ENCODE peak calls at places on chromosomes 16 and 17, in seven cellular contexts. One of them, this sample, is unnamed.

GRCh38 chr17:46090871-46091270 is 91.8 kb downstream of the STH start:
- DNase-seq in stimulated activated CD4-positive, alpha-beta T cell treated with anti-CD3 and anti-CD28 coated beads, Interleukin-4, amount 100 ng/mL, for 48 hours: no peak
- DNase-seq in activated naive CD4-positive, alpha-beta T cell treated with anti-CD3 and anti-CD28 coated beads for 36 hours: no peak
- DNase-seq in aorta: no peak
- DNase-seq in midbrain: no peak
- DNase-seq in skeletal muscle cell: no peak
- DNase-seq in occipital lobe: no peak
- DNase-seq in this sample: no peak

GRCh38 chr17:73562896-73563295 is 81.3 kb downstream of the SDK2 start:
- DNase-seq in stimulated activated CD4-positive, alpha-beta T cell treated with anti-CD3 and anti-CD28 coated beads, Interleukin-4, amount 100 ng/mL, for 48 hours: no peak
- DNase-seq in activated naive CD4-positive, alpha-beta T cell treated with anti-CD3 and anti-CD28 coated beads for 36 hours: no peak
- DNase-seq in aorta: no peak
- DNase-seq in midbrain: no peak
- DNase-seq in skeletal muscle cell: no peak
- DNase-seq in occipital lobe: no peak
- DNase-seq in this sample: no peak

GRCh38 chr17:31531336-31532160 is 140.1 kb downstream of the RAB11FIP4 start:
- DNase-seq in stimulated activated CD4-positive, alpha-beta T cell treated with anti-CD3 and anti-CD28 coated beads, Interleukin-4, amount 100 ng/mL, for 48 hours: no peak
- DNase-seq in activated naive CD4-positive, alpha-beta T cell treated with anti-CD3 and anti-CD28 coated beads for 36 hours: no peak
- DNase-seq in aorta: no peak
- DNase-seq in midbrain: no peak
- DNase-seq in skeletal muscle cell: no peak
- DNase-seq in occipital lobe: no peak
- DNase-seq in this sample: no peak

GRCh38 chr17:64063766-64064224 is 43.4 kb upstream of the ICAM2 start:
- DNase-seq in stimulated activated CD4-positive, alpha-beta T cell treated with anti-CD3 and anti-CD28 coated beads, Interleukin-4, amount 100 ng/mL, for 48 hours: peak; percentile 39
- DNase-seq in activated naive CD4-positive, alpha-beta T cell treated with anti-CD3 and anti-CD28 coated beads for 36 hours: peak; percentile 82
- DNase-seq in aorta: no peak
- DNase-seq in midbrain: no peak
- DNase-seq in skeletal muscle cell: no peak
- DNase-seq in occipital lobe: no peak
- DNase-seq in this sample: peak; percentile 39

GRCh38 chr16:23469814-23470213 is 16.8 kb upstream of the COG7 start:
- DNase-seq in stimulated activated CD4-positive, alpha-beta T cell treated with anti-CD3 and anti-CD28 coated beads, Interleukin-4, amount 100 ng/mL, for 48 hours: no peak
- DNase-seq in activated naive CD4-positive, alpha-beta T cell treated with anti-CD3 and anti-CD28 coated beads for 36 hours: no peak
- DNase-seq in aorta: no peak
- DNase-seq in midbrain: no peak
- DNase-seq in skeletal muscle cell: no peak
- DNase-seq in occipital lobe: no peak
- DNase-seq in this sample: no peak

GRCh38 chr16:1048442-1049112 is 24.0 kb upstream of the SSTR5 start:
- DNase-seq in stimulated activated CD4-positive, alpha-beta T cell treated with anti-CD3 and anti-CD28 coated beads, Interleukin-4, amount 100 ng/mL, for 48 hours: peak; percentile 25
- DNase-seq in activated naive CD4-positive, alpha-beta T cell treated with anti-CD3 and anti-CD28 coated beads for 36 hours: peak; percentile 22
- DNase-seq in aorta: peak; percentile 70
- DNase-seq in midbrain: peak; percentile 84
- DNase-seq in skeletal muscle cell: no peak
- DNase-seq in occipital lobe: peak; percentile 72
- DNase-seq in this sample: no peak

GRCh38 chr17:75695830-75696271 is 25.4 kb upstream of the ITGB4 start:
- DNase-seq in stimulated activated CD4-positive, alpha-beta T cell treated with anti-CD3 and anti-CD28 coated beads, Interleukin-4, amount 100 ng/mL, for 48 hours: no peak
- DNase-seq in activated naive CD4-positive, alpha-beta T cell treated with anti-CD3 and anti-CD28 coated beads for 36 hours: no peak
- DNase-seq in aorta: no peak
- DNase-seq in midbrain: peak; percentile 44
- DNase-seq in skeletal muscle cell: no peak
- DNase-seq in occipital lobe: peak; percentile 53
- DNase-seq in this sample: no peak

GRCh38 chr16:80940069-80940856 is 66.4 kb downstream of the CMC2 start:
- DNase-seq in stimulated activated CD4-positive, alpha-beta T cell treated with anti-CD3 and anti-CD28 coated beads, Interleukin-4, amount 100 ng/mL, for 48 hours: no peak
- DNase-seq in activated naive CD4-positive, alpha-beta T cell treated with anti-CD3 and anti-CD28 coated beads for 36 hours: no peak
- DNase-seq in aorta: no peak
- DNase-seq in midbrain: no peak
- DNase-seq in skeletal muscle cell: peak; percentile 28
- DNase-seq in occipital lobe: no peak
- DNase-seq in this sample: no peak

GRCh38 chr16:20611975-20612471 is 35.9 kb upstream of the ACSM2B start:
- DNase-seq in stimulated activated CD4-positive, alpha-beta T cell treated with anti-CD3 and anti-CD28 coated beads, Interleukin-4, amount 100 ng/mL, for 48 hours: no peak
- DNase-seq in activated naive CD4-positive, alpha-beta T cell treated with anti-CD3 and anti-CD28 coated beads for 36 hours: no peak
- DNase-seq in aorta: peak; percentile 84
- DNase-seq in midbrain: peak; percentile 24
- DNase-seq in skeletal muscle cell: no peak
- DNase-seq in occipital lobe: peak; percentile 26
- DNase-seq in this sample: no peak

GRCh38 chr16:23694707-23695373 is 16.2 kb downstream of the PLK1 start:
- DNase-seq in stimulated activated CD4-positive, alpha-beta T cell treated with anti-CD3 and anti-CD28 coated beads, Interleukin-4, amount 100 ng/mL, for 48 hours: no peak
- DNase-seq in activated naive CD4-positive, alpha-beta T cell treated with anti-CD3 and anti-CD28 coated beads for 36 hours: no peak
- DNase-seq in aorta: no peak
- DNase-seq in midbrain: no peak
- DNase-seq in skeletal muscle cell: no peak
- DNase-seq in occipital lobe: no peak
- DNase-seq in this sample: no peak

GRCh38 chr17:82006468-82007227 is 16.0 kb downstream of the CENPX start:
- DNase-seq in stimulated activated CD4-positive, alpha-beta T cell treated with anti-CD3 and anti-CD28 coated beads, Interleukin-4, amount 100 ng/mL, for 48 hours: no peak
- DNase-seq in activated naive CD4-positive, alpha-beta T cell treated with anti-CD3 and anti-CD28 coated beads for 36 hours: no peak
- DNase-seq in aorta: peak; percentile 79
- DNase-seq in midbrain: peak; percentile 52
- DNase-seq in skeletal muscle cell: no peak
- DNase-seq in occipital lobe: peak; percentile 41
- DNase-seq in this sample: no peak

GRCh38 chr17:12231027-12231682 is 210.5 kb downstream of the MAP2K4 start:
- DNase-seq in stimulated activated CD4-positive, alpha-beta T cell treated with anti-CD3 and anti-CD28 coated beads, Interleukin-4, amount 100 ng/mL, for 48 hours: no peak
- DNase-seq in activated naive CD4-positive, alpha-beta T cell treated with anti-CD3 and anti-CD28 coated beads for 36 hours: no peak
- DNase-seq in aorta: no peak
- DNase-seq in midbrain: no peak
- DNase-seq in skeletal muscle cell: peak; percentile 2
- DNase-seq in occipital lobe: no peak
- DNase-seq in this sample: no peak

GRCh38 chr17:47701603-47702002 is 7.6 kb downstream of the TBKBP1 start:
- DNase-seq in stimulated activated CD4-positive, alpha-beta T cell treated with anti-CD3 and anti-CD28 coated beads, Interleukin-4, amount 100 ng/mL, for 48 hours: no peak
- DNase-seq in activated naive CD4-positive, alpha-beta T cell treated with anti-CD3 and anti-CD28 coated beads for 36 hours: no peak
- DNase-seq in aorta: peak; percentile 30
- DNase-seq in midbrain: no peak
- DNase-seq in skeletal muscle cell: no peak
- DNase-seq in occipital lobe: no peak
- DNase-seq in this sample: no peak

GRCh38 chr17:20925954-20926353 is 116.9 kb downstream of the USP22 start:
- DNase-seq in stimulated activated CD4-positive, alpha-beta T cell treated with anti-CD3 and anti-CD28 coated beads, Interleukin-4, amount 100 ng/mL, for 48 hours: no peak
- DNase-seq in activated naive CD4-positive, alpha-beta T cell treated with anti-CD3 and anti-CD28 coated beads for 36 hours: no peak
- DNase-seq in aorta: no peak
- DNase-seq in midbrain: no peak
- DNase-seq in skeletal muscle cell: no peak
- DNase-seq in occipital lobe: no peak
- DNase-seq in this sample: no peak

GRCh38 chr16:89143201-89143741 is 28.3 kb upstream of the CDH15 start:
- DNase-seq in stimulated activated CD4-positive, alpha-beta T cell treated with anti-CD3 and anti-CD28 coated beads, Interleukin-4, amount 100 ng/mL, for 48 hours: no peak
- DNase-seq in activated naive CD4-positive, alpha-beta T cell treated with anti-CD3 and anti-CD28 coated beads for 36 hours: no peak
- DNase-seq in aorta: peak; percentile 34
- DNase-seq in midbrain: no peak
- DNase-seq in skeletal muscle cell: no peak
- DNase-seq in occipital lobe: no peak
- DNase-seq in this sample: no peak

GRCh38 chr16:47492036-47492427 is 30.9 kb downstream of the PHKB start:
- DNase-seq in stimulated activated CD4-positive, alpha-beta T cell treated with anti-CD3 and anti-CD28 coated beads, Interleukin-4, amount 100 ng/mL, for 48 hours: no peak
- DNase-seq in activated naive CD4-positive, alpha-beta T cell treated with anti-CD3 and anti-CD28 coated beads for 36 hours: no peak
- DNase-seq in aorta: no peak
- DNase-seq in midbrain: no peak
- DNase-seq in skeletal muscle cell: no peak
- DNase-seq in occipital lobe: no peak
- DNase-seq in this sample: no peak

GRCh38 chr17:77471984-77472836 is 331.4 kb downstream of the SEC14L1 start:
- DNase-seq in stimulated activated CD4-positive, alpha-beta T cell treated with anti-CD3 and anti-CD28 coated beads, Interleukin-4, amount 100 ng/mL, for 48 hours: no peak
- DNase-seq in activated naive CD4-positive, alpha-beta T cell treated with anti-CD3 and anti-CD28 coated beads for 36 hours: peak; percentile 78
- DNase-seq in aorta: no peak
- DNase-seq in midbrain: peak; percentile 70
- DNase-seq in skeletal muscle cell: peak; percentile 76
- DNase-seq in occipital lobe: peak; percentile 15
- DNase-seq in this sample: no peak

GRCh38 chr17:4711671-4712111 is 1.3 kb downstream of the ARRB2 start:
- DNase-seq in stimulated activated CD4-positive, alpha-beta T cell treated with anti-CD3 and anti-CD28 coated beads, Interleukin-4, amount 100 ng/mL, for 48 hours: no peak
- DNase-seq in activated naive CD4-positive, alpha-beta T cell treated with anti-CD3 and anti-CD28 coated beads for 36 hours: peak; percentile 18
- DNase-seq in aorta: peak; percentile 75
- DNase-seq in midbrain: peak; percentile 60
- DNase-seq in skeletal muscle cell: no peak
- DNase-seq in occipital lobe: no peak
- DNase-seq in this sample: no peak

GRCh38 chr16:2156025-2156848 is 655 bp downstream of the TRAF7 start:
- DNase-seq in stimulated activated CD4-positive, alpha-beta T cell treated with anti-CD3 and anti-CD28 coated beads, Interleukin-4, amount 100 ng/mL, for 48 hours: no peak
- DNase-seq in activated naive CD4-positive, alpha-beta T cell treated with anti-CD3 and anti-CD28 coated beads for 36 hours: peak; percentile 35
- DNase-seq in aorta: peak; percentile 58
- DNase-seq in midbrain: no peak
- DNase-seq in skeletal muscle cell: no peak
- DNase-seq in occipital lobe: no peak
- DNase-seq in this sample: no peak

GRCh38 chr16:69712277-69712676 is 14.1 kb downstream of the NQO1 start:
- DNase-seq in stimulated activated CD4-positive, alpha-beta T cell treated with anti-CD3 and anti-CD28 coated beads, Interleukin-4, amount 100 ng/mL, for 48 hours: no peak
- DNase-seq in activated naive CD4-positive, alpha-beta T cell treated with anti-CD3 and anti-CD28 coated beads for 36 hours: no peak
- DNase-seq in aorta: no peak
- DNase-seq in midbrain: no peak
- DNase-seq in skeletal muscle cell: no peak
- DNase-seq in occipital lobe: no peak
- DNase-seq in this sample: no peak

GRCh38 chr17:81511800-81512559 is 619 bp downstream of the ACTG1 start:
- DNase-seq in stimulated activated CD4-positive, alpha-beta T cell treated with anti-CD3 and anti-CD28 coated beads, Interleukin-4, amount 100 ng/mL, for 48 hours: no peak
- DNase-seq in activated naive CD4-positive, alpha-beta T cell treated with anti-CD3 and anti-CD28 coated beads for 36 hours: peak; percentile 34
- DNase-seq in aorta: no peak
- DNase-seq in midbrain: no peak
- DNase-seq in skeletal muscle cell: no peak
- DNase-seq in occipital lobe: no peak
- DNase-seq in this sample: no peak

GRCh38 chr17:63956296-63956920 is 16.3 kb downstream of the SCN4A start:
- DNase-seq in stimulated activated CD4-positive, alpha-beta T cell treated with anti-CD3 and anti-CD28 coated beads, Interleukin-4, amount 100 ng/mL, for 48 hours: no peak
- DNase-seq in activated naive CD4-positive, alpha-beta T cell treated with anti-CD3 and anti-CD28 coated beads for 36 hours: no peak
- DNase-seq in aorta: no peak
- DNase-seq in midbrain: no peak
- DNase-seq in skeletal muscle cell: no peak
- DNase-seq in occipital lobe: no peak
- DNase-seq in this sample: no peak

GRCh38 chr17:2025622-2026309 is 632 bp upstream of the RTN4RL1 start:
- DNase-seq in stimulated activated CD4-positive, alpha-beta T cell treated with anti-CD3 and anti-CD28 coated beads, Interleukin-4, amount 100 ng/mL, for 48 hours: no peak
- DNase-seq in activated naive CD4-positive, alpha-beta T cell treated with anti-CD3 and anti-CD28 coated beads for 36 hours: peak; percentile 59
- DNase-seq in aorta: peak; percentile 84
- DNase-seq in midbrain: peak; percentile 34
- DNase-seq in skeletal muscle cell: no peak
- DNase-seq in occipital lobe: peak; percentile 46
- DNase-seq in this sample: peak; percentile 74

GRCh38 chr17:47315451-47316266 is 8.1 kb upstream of the EFCAB13 start:
- DNase-seq in stimulated activated CD4-positive, alpha-beta T cell treated with anti-CD3 and anti-CD28 coated beads, Interleukin-4, amount 100 ng/mL, for 48 hours: no peak
- DNase-seq in activated naive CD4-positive, alpha-beta T cell treated with anti-CD3 and anti-CD28 coated beads for 36 hours: peak; percentile 56
- DNase-seq in aorta: no peak
- DNase-seq in midbrain: peak; percentile 59
- DNase-seq in skeletal muscle cell: peak; percentile 91
- DNase-seq in occipital lobe: no peak
- DNase-seq in this sample: peak; percentile 66

GRCh38 chr17:48470388-48471034 is 40.5 kb upstream of the SKAP1 start:
- DNase-seq in stimulated activated CD4-positive, alpha-beta T cell treated with anti-CD3 and anti-CD28 coated beads, Interleukin-4, amount 100 ng/mL, for 48 hours: no peak
- DNase-seq in activated naive CD4-positive, alpha-beta T cell treated with anti-CD3 and anti-CD28 coated beads for 36 hours: no peak
- DNase-seq in aorta: no peak
- DNase-seq in midbrain: no peak
- DNase-seq in skeletal muscle cell: no peak
- DNase-seq in occipital lobe: no peak
- DNase-seq in this sample: no peak

GRCh38 chr16:3135120-3135715 is 389 bp downstream of the ZNF213 start:
- DNase-seq in stimulated activated CD4-positive, alpha-beta T cell treated with anti-CD3 and anti-CD28 coated beads, Interleukin-4, amount 100 ng/mL, for 48 hours: no peak
- DNase-seq in activated naive CD4-positive, alpha-beta T cell treated with anti-CD3 and anti-CD28 coated beads for 36 hours: peak; percentile 29
- DNase-seq in aorta: no peak
- DNase-seq in midbrain: no peak
- DNase-seq in skeletal muscle cell: no peak
- DNase-seq in occipital lobe: no peak
- DNase-seq in this sample: no peak

GRCh38 chr17:76820039-76820438 is 48.2 kb upstream of the MGAT5B start:
- DNase-seq in stimulated activated CD4-positive, alpha-beta T cell treated with anti-CD3 and anti-CD28 coated beads, Interleukin-4, amount 100 ng/mL, for 48 hours: no peak
- DNase-seq in activated naive CD4-positive, alpha-beta T cell treated with anti-CD3 and anti-CD28 coated beads for 36 hours: no peak
- DNase-seq in aorta: no peak
- DNase-seq in midbrain: no peak
- DNase-seq in skeletal muscle cell: no peak
- DNase-seq in occipital lobe: no peak
- DNase-seq in this sample: no peak

GRCh38 chr17:69269174-69269998 is 40.8 kb upstream of the ABCA10 start:
- DNase-seq in stimulated activated CD4-positive, alpha-beta T cell treated with anti-CD3 and anti-CD28 coated beads, Interleukin-4, amount 100 ng/mL, for 48 hours: no peak
- DNase-seq in activated naive CD4-positive, alpha-beta T cell treated with anti-CD3 and anti-CD28 coated beads for 36 hours: no peak
- DNase-seq in aorta: no peak
- DNase-seq in midbrain: no peak
- DNase-seq in skeletal muscle cell: peak; percentile 41
- DNase-seq in occipital lobe: no peak
- DNase-seq in this sample: no peak

GRCh38 chr17:72592242-72592966 is 471.6 kb downstream of the SOX9 start:
- DNase-seq in stimulated activated CD4-positive, alpha-beta T cell treated with anti-CD3 and anti-CD28 coated beads, Interleukin-4, amount 100 ng/mL, for 48 hours: peak; percentile 50
- DNase-seq in activated naive CD4-positive, alpha-beta T cell treated with anti-CD3 and anti-CD28 coated beads for 36 hours: peak; percentile 46
- DNase-seq in aorta: peak; percentile 61
- DNase-seq in midbrain: peak; percentile 87
- DNase-seq in skeletal muscle cell: no peak
- DNase-seq in occipital lobe: peak; percentile 79
- DNase-seq in this sample: peak; percentile 86

GRCh38 chr17:15469260-15469659 is 1.8 kb upstream of the CDRT4 start:
- DNase-seq in stimulated activated CD4-positive, alpha-beta T cell treated with anti-CD3 and anti-CD28 coated beads, Interleukin-4, amount 100 ng/mL, for 48 hours: no peak
- DNase-seq in activated naive CD4-positive, alpha-beta T cell treated with anti-CD3 and anti-CD28 coated beads for 36 hours: no peak
- DNase-seq in aorta: no peak
- DNase-seq in midbrain: no peak
- DNase-seq in skeletal muscle cell: peak; percentile 45
- DNase-seq in occipital lobe: no peak
- DNase-seq in this sample: no peak

GRCh38 chr16:52078716-52079655 is 468.0 kb downstream of the TOX3 start:
- DNase-seq in stimulated activated CD4-positive, alpha-beta T cell treated with anti-CD3 and anti-CD28 coated beads, Interleukin-4, amount 100 ng/mL, for 48 hours: no peak
- DNase-seq in activated naive CD4-positive, alpha-beta T cell treated with anti-CD3 and anti-CD28 coated beads for 36 hours: no peak
- DNase-seq in aorta: no peak
- DNase-seq in midbrain: peak; percentile 47
- DNase-seq in skeletal muscle cell: no peak
- DNase-seq in occipital lobe: no peak
- DNase-seq in this sample: no peak

This sample was measured in GM13977.